ENCODE peak calls at places on chromosomes 11 and 22, in five cellular contexts. One of them, this sample, is unnamed.
A peak's percentile ranks its signal among the peaks of the same experiment; 100 is the strongest.

GRCh38 chr11:121070951-121071350 is 30.1 kb upstream of the TECTA start:
- DNase-seq in neural crest cell: no peak
- DNase-seq in MM.1S: no peak
- DNase-seq in GM12865: no peak
- DNase-seq in thyroid gland: no peak
- DNase-seq in this sample: no peak

GRCh38 chr11:117851091-117851490 is 25.4 kb downstream of the FXYD6 start:
- DNase-seq in GM12865: peak; percentile 25
- DNase-seq in thyroid gland: no peak
- DNase-seq in neural crest cell: no peak
- DNase-seq in MM.1S: no peak
- DNase-seq in this sample: no peak

GRCh38 chr11:122664188-122664587 is 8.7 kb downstream of the UBASH3B start:
- DNase-seq in MM.1S: no peak
- DNase-seq in GM12865: no peak
- DNase-seq in thyroid gland: no peak
- DNase-seq in neural crest cell: no peak
- DNase-seq in this sample: no peak

GRCh38 chr11:133934599-133935550 is 21.9 kb downstream of the IGSF9B start:
- DNase-seq in neural crest cell: peak; percentile 50
- DNase-seq in GM12865: peak; percentile 14
- DNase-seq in thyroid gland: no peak
- DNase-seq in MM.1S: no peak
- DNase-seq in this sample: no peak

GRCh38 chr11:90176069-90176468 is 41.6 kb downstream of the NAALAD2 start:
- DNase-seq in GM12865: no peak
- DNase-seq in MM.1S: no peak
- DNase-seq in thyroid gland: no peak
- DNase-seq in neural crest cell: no peak
- DNase-seq in this sample: no peak

GRCh38 chr11:7597620-7598019 is 75.7 kb downstream of the CYB5R2 start:
- DNase-seq in neural crest cell: no peak
- DNase-seq in thyroid gland: peak; percentile 98
- DNase-seq in MM.1S: no peak
- DNase-seq in GM12865: no peak
- DNase-seq in this sample: no peak

GRCh38 chr22:23061471-23062280 is 8.6 kb upstream of the GNAZ start:
- DNase-seq in MM.1S: no peak
- DNase-seq in thyroid gland: no peak
- DNase-seq in neural crest cell: no peak
- DNase-seq in GM12865: no peak
- DNase-seq in this sample: no peak

GRCh38 chr11:35579557-35580396 is 38.5 kb upstream of the FJX1 start:
- DNase-seq in MM.1S: no peak
- DNase-seq in neural crest cell: no peak
- DNase-seq in GM12865: no peak
- DNase-seq in thyroid gland: no peak
- DNase-seq in this sample: no peak

GRCh38 chr11:58613228-58613627 is 9.2 kb upstream of the CNTF start:
- DNase-seq in thyroid gland: no peak
- DNase-seq in MM.1S: no peak
- DNase-seq in GM12865: no peak
- DNase-seq in neural crest cell: no peak
- DNase-seq in this sample: no peak

GRCh38 chr11:128884703-128885338 is 6.3 kb upstream of the KCNJ5 start:
- DNase-seq in neural crest cell: peak; percentile 62
- DNase-seq in thyroid gland: peak; percentile 64
- DNase-seq in GM12865: peak; percentile 78
- DNase-seq in MM.1S: peak; percentile 83
- DNase-seq in this sample: peak; percentile 73

GRCh38 chr11:2949920-2950319 is 20.7 kb upstream of the PHLDA2 start:
- DNase-seq in thyroid gland: no peak
- DNase-seq in MM.1S: no peak
- DNase-seq in neural crest cell: no peak
- DNase-seq in GM12865: no peak
- DNase-seq in this sample: no peak

GRCh38 chr22:46233231-46233630 is 16.9 kb downstream of the CDPF1 start:
- DNase-seq in thyroid gland: no peak
- DNase-seq in GM12865: no peak
- DNase-seq in neural crest cell: no peak
- DNase-seq in MM.1S: no peak
- DNase-seq in this sample: no peak

GRCh38 chr11:12449961-12450715 is 72.8 kb downstream of the PARVA start:
- DNase-seq in neural crest cell: no peak
- DNase-seq in thyroid gland: no peak
- DNase-seq in GM12865: no peak
- DNase-seq in MM.1S: no peak
- DNase-seq in this sample: no peak

GRCh38 chr11:123166095-123166559 is 28.9 kb downstream of the CLMP start:
- DNase-seq in thyroid gland: peak; percentile 16
- DNase-seq in neural crest cell: peak; percentile 47
- DNase-seq in MM.1S: no peak
- DNase-seq in GM12865: peak; percentile 16
- DNase-seq in this sample: no peak

GRCh38 chr11:130533113-130533803 is 84.8 kb downstream of the ADAMTS15 start:
- DNase-seq in thyroid gland: peak; percentile 31
- DNase-seq in neural crest cell: no peak
- DNase-seq in GM12865: no peak
- DNase-seq in MM.1S: no peak
- DNase-seq in this sample: no peak

GRCh38 chr22:25403752-25404471 is 160.6 kb upstream of the GRK3 start:
- DNase-seq in thyroid gland: no peak
- DNase-seq in MM.1S: no peak
- DNase-seq in GM12865: peak; percentile 36
- DNase-seq in neural crest cell: no peak
- DNase-seq in this sample: peak; percentile 46

GRCh38 chr22:42365337-42365865 is 66.8 kb downstream of the NFAM1 start:
- DNase-seq in thyroid gland: peak; percentile 81
- DNase-seq in GM12865: no peak
- DNase-seq in neural crest cell: no peak
- DNase-seq in MM.1S: no peak
- DNase-seq in this sample: no peak

GRCh38 chr11:12482839-12483238 is 105.5 kb downstream of the PARVA start:
- DNase-seq in neural crest cell: no peak
- DNase-seq in MM.1S: no peak
- DNase-seq in GM12865: no peak
- DNase-seq in thyroid gland: peak; percentile 84
- DNase-seq in this sample: no peak

GRCh38 chr11:2088746-2089535 is 50.2 kb downstream of the IGF2 start:
- DNase-seq in thyroid gland: no peak
- DNase-seq in GM12865: no peak
- DNase-seq in neural crest cell: no peak
- DNase-seq in MM.1S: no peak
- DNase-seq in this sample: peak; percentile 29

DNA sequence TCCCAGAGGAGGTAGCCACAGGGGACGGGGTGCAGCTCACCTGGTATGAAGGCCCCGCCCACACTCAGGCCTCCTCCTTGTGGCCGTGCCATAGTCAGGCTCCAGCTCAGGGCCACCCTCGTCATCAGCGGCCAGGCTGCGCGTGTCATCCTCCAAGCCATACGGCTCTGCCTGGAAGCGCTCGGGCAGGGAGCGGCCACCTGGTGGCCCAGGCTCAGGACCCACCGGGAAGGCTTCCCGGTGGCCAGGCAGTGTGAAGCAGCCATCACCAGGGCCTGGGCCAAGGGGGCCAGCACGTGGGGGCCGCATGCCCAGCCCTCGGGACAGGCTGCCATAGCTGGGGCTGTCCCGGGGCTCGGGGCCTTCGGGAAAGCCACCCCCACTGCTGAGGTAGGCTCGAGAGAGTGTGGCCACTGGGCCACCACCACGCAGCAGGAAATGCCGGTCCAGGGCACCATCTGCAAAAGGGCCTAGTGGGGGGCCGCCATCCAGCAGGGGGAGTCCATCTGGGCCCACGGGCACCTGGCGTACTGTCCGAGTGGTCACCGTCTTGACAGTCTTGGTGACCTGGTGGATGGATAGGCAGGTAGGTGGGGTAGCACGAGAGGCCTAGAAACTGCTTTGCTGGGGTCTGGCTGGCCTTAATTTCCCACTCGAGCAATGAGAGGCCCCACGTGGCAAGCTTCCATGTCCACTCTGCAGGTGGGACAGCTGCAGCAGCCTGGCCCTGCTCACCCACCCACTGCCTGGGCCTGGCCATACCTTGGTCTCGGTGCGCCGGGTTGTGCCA is 35.3 kb downstream of the ARVCF start:
- DNase-seq in neural crest cell: no peak
- DNase-seq in GM12865: no peak
- DNase-seq in thyroid gland: peak; percentile 100
- DNase-seq in MM.1S: no peak
- DNase-seq in this sample: no peak
- TF ChIP-seq CTCF in neural crest cell: no peak
- TF ChIP-seq CTCF in GM12865: no peak
- TF ChIP-seq CTCF in thyroid gland: no peak
- TF ChIP-seq CTCF in MM.1S: no peak
- TF ChIP-seq CTCF in this sample: no peak

DNA sequence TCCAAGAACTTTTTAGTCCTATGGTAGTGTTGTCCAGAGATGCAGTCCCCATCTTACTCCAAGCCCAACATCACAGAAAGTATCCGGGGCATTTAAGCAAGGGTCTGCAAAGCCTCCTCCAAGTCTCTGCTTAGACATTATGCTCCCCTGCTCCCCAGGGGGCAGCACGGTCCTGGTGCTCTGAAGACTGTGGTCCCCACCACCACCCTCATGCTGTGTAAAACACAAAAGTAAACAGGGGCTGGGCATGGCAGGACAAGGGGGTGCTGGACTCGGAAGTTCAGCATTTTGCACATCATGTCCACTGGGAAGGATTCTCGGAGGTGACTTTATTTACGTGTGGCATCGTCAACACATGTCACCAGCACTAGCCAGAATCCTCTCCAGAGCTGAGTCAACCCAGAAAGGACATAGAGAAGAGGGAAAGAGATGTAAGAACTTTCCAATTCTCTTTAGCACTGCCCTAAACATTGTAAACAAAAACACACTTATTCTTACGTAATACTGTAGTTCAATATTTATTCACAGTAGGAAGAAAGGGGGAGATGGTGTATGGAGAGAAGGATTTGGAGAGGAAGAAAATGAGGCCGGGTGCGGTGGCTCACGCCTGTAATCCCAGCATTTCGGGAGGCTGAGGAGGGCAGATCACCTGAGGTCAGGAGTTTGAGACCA is 37.7 kb downstream of the TCIRG1 start:
- DNase-seq in GM12865: peak; percentile 11
- DNase-seq in neural crest cell: no peak
- DNase-seq in MM.1S: no peak
- DNase-seq in thyroid gland: no peak
- DNase-seq in this sample: no peak
- TF ChIP-seq CTCF in GM12865: no peak
- TF ChIP-seq CTCF in neural crest cell: no peak
- TF ChIP-seq CTCF in MM.1S: no peak
- TF ChIP-seq CTCF in thyroid gland: no peak
- TF ChIP-seq CTCF in this sample: peak; percentile 23

GRCh38 chr22:19136915-19137314 is 5.8 kb downstream of the TSSK2 start:
- DNase-seq in thyroid gland: no peak
- DNase-seq in GM12865: no peak
- DNase-seq in MM.1S: no peak
- DNase-seq in neural crest cell: no peak
- DNase-seq in this sample: no peak

GRCh38 chr22:19138217-19139000 is 6.0 kb downstream of the ESS2 start:
- DNase-seq in MM.1S: no peak
- DNase-seq in thyroid gland: no peak
- DNase-seq in GM12865: no peak
- DNase-seq in neural crest cell: no peak
- DNase-seq in this sample: no peak

GRCh38 chr22:19139974-19140373 is 4.5 kb downstream of the ESS2 start:
- DNase-seq in MM.1S: no peak
- DNase-seq in thyroid gland: no peak
- DNase-seq in neural crest cell: no peak
- DNase-seq in GM12865: no peak
- DNase-seq in this sample: no peak

GRCh38 chr22:19137384-19138216 is 6.5 kb downstream of the TSSK2 start:
- DNase-seq in GM12865: no peak
- DNase-seq in MM.1S: no peak
- DNase-seq in thyroid gland: no peak
- DNase-seq in neural crest cell: no peak
- DNase-seq in this sample: no peak

GRCh38 chr22:19139001-19139356 is 5.5 kb downstream of the ESS2 start:
- DNase-seq in MM.1S: no peak
- DNase-seq in GM12865: no peak
- DNase-seq in thyroid gland: no peak
- DNase-seq in neural crest cell: no peak
- DNase-seq in this sample: no peak
- TF ChIP-seq CTCF in MM.1S: no peak
- TF ChIP-seq CTCF in GM12865: no peak
- TF ChIP-seq CTCF in thyroid gland: no peak
- TF ChIP-seq CTCF in neural crest cell: no peak
- TF ChIP-seq CTCF in this sample: no peak

GRCh38 chr22:37259540-37260029 is 15.5 kb upstream of the RAC2 start:
- DNase-seq in GM12865: no peak
- DNase-seq in neural crest cell: peak; percentile 35
- DNase-seq in MM.1S: no peak
- DNase-seq in thyroid gland: no peak
- DNase-seq in this sample: no peak
- TF ChIP-seq CTCF in GM12865: peak; percentile 21
- TF ChIP-seq CTCF in neural crest cell: peak; percentile 64
- TF ChIP-seq CTCF in MM.1S: peak; percentile 36
- TF ChIP-seq CTCF in thyroid gland: no peak
- TF ChIP-seq CTCF in this sample: peak; percentile 54

DNA sequence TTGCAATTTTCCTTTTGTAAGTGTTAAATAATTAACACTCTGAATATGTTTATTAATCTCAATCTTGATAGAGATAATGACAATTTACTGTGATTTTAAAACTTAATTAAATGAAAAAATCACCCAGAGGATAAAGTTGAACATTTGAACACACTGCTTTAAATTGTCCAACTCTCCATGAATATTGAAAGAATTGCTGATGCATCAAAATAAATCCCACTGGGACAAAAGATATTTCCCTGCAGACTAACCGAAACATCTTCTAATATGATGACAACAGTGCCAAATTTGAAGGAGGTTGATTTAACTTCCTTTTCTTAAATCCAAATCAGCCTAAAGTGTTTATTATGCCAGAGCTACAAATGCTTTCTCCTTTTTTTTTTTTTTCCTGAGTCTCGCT is 47.6 kb downstream of the F2 start:
- DNase-seq in GM12865: no peak
- DNase-seq in MM.1S: no peak
- DNase-seq in thyroid gland: no peak
- DNase-seq in neural crest cell: no peak
- DNase-seq in this sample: no peak
- TF ChIP-seq CTCF in GM12865: no peak
- TF ChIP-seq CTCF in MM.1S: no peak
- TF ChIP-seq CTCF in thyroid gland: no peak
- TF ChIP-seq CTCF in neural crest cell: no peak
- TF ChIP-seq CTCF in this sample: no peak

This sample was measured in GM10248.